ENCODE peak calls at places on chromosome 21, in six cellular contexts. Z, I, K, E, H and C are unnamed samples.

GRCh38 chr21:31326478-31327247 is 17.4 kb downstream of the TIAM1 start:
- DNase-seq in Z (no peak), I (no peak), K (no peak), E (no peak), H (no peak), C (peak; percentile 41)

GRCh38 chr21:34336756-34337391 is 26.9 kb upstream of the KCNE2 start:
- DNase-seq in Z (no peak), I (no peak), K (peak; percentile 40), E (no peak), H (no peak), C (no peak)

GRCh38 chr21:14318598-14318997 is 64.3 kb downstream of the HSPA13 start:
- DNase-seq in Z (no peak), I (no peak), K (no peak), E (no peak), H (no peak), C (no peak)

GRCh38 chr21:38126677-38127271 is 130.0 kb upstream of the KCNJ15 start:
- DNase-seq in Z (peak; percentile 78), I (peak; percentile 1), K (no peak), E (no peak), H (peak; percentile 61), C (peak; percentile 17)

GRCh38 chr21:34914239-34914638 is 134.9 kb downstream of the RUNX1 start:
- DNase-seq in Z (no peak), I (no peak), K (no peak), E (no peak), H (no peak), C (no peak)

GRCh38 chr21:15057290-15057689 is 7.5 kb downstream of the NRIP1 start:
- DNase-seq in Z (no peak), I (no peak), K (no peak), E (no peak), H (no peak), C (no peak)

GRCh38 chr21:29313662-29314408 is 15.1 kb downstream of the BACH1 start:
- DNase-seq in Z (no peak), I (no peak), K (no peak), E (no peak), H (no peak), C (no peak)

GRCh38 chr21:36725793-36726386 is 27.0 kb downstream of the SIM2 start:
- DNase-seq in Z (peak; percentile 44), I (no peak), K (no peak), E (no peak), H (no peak), C (no peak)

GRCh38 chr21:14259669-14260458 is 43.9 kb downstream of the RBM11 start:
- DNase-seq in Z (no peak), I (peak; percentile 10), K (no peak), E (no peak), H (no peak), C (no peak)

GRCh38 chr21:45558044-45558721 is 15.9 kb upstream of the SLC19A1 start:
- DNase-seq in Z (peak; percentile 78), I (no peak), K (no peak), E (no peak), H (no peak), C (no peak)

GRCh38 chr21:45339430-45340405 is 52.0 kb upstream of the POFUT2 start:
- DNase-seq in Z (peak; percentile 17), I (no peak), K (no peak), E (no peak), H (no peak), C (no peak)

GRCh38 chr21:43361493-43362296 is 65.2 kb downstream of the SIK1 start:
- DNase-seq in Z (peak; percentile 87), I (no peak), K (no peak), E (no peak), H (peak; percentile 47), C (no peak)
- TF ChIP-seq POLR2A in Z (no peak), I (no peak), K (no peak), E (peak; percentile 22), H (no peak), C (no peak)

DNA sequence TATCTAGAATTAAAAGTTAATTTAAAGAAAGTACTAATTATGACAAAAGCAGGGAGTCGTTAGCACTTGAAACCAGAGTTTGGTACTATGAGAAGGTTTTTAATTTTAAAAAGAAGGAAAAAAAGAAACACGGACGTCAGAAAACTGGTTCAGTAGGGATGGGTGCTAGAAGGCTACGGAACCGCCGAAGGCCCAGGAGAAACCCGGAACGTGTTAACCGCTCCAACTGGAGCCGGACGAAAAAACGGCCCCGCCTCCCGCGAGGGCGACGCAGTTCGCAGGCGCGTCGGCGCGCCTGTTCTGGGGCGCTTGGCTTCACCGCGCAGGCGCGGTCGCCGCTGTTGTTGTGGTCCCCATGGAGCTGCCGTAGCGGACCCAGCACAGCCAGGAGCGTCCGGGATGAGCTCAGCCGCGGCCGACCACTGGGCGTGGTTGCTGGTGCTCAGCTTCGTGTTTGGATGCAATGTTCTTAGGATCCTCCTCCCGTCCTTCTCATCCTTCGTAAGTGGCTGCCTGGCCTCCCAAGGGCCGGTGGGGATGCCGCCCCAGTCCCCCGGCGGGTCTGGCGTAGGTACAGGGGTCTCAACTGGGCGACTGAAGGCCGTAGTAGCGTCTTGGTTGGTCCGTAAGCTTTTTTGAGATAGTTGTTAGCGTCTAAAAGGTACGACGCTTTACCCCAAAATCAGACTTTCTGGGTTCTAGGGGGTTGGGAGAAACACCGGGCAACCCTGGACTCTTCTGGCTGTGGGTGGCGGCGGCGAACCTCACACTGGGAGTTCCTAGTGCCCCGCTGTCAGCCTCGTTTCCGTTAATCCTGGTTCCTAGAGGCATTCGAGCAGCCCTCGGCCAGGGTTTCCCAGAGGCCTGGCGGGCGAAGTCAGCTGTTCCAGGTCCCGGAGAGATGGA is 31.4 kb upstream of the HMGN1 start:
- DNase-seq in Z (peak; percentile 98), I (peak; percentile 81), K (peak; percentile 97), E (peak; percentile 39), H (peak; percentile 86), C (peak; percentile 88)
- TF ChIP-seq POLR2A in Z (peak; percentile 78), I (peak; percentile 62), K (peak; percentile 93), E (peak; percentile 79), H (peak; percentile 86), C (peak; percentile 46)

GRCh38 chr21:42317826-42318746 is 2.9 kb upstream of the TFF3 start:
- DNase-seq in Z (peak; percentile 71), I (no peak), K (no peak), E (no peak), H (no peak), C (no peak)

GRCh38 chr21:42317341-42317741 is 2.1 kb upstream of the TFF3 start:
- DNase-seq in Z (no peak), I (no peak), K (no peak), E (no peak), H (no peak), C (no peak)

GRCh38 chr21:42315296-42315891 is at the start of gene TFF3:
- DNase-seq in Z (peak; percentile 79), I (no peak), K (no peak), E (no peak), H (no peak), C (no peak)

GRCh38 chr21:42314616-42315295 is 453 bp downstream of the TFF3 start:
- DNase-seq in Z (no peak), I (no peak), K (no peak), E (no peak), H (no peak), C (no peak)

GRCh38 chr21:42316891-42317290 is 1.7 kb upstream of the TFF3 start:
- DNase-seq in Z (peak; percentile 68), I (no peak), K (no peak), E (no peak), H (no peak), C (no peak)
- TF ChIP-seq POLR2A in Z (no peak), I (no peak), K (no peak), E (no peak), H (no peak), C (no peak)

GRCh38 chr21:26834181-26834945 is 10.8 kb downstream of the ADAMTS1 start:
- DNase-seq in Z (no peak), I (no peak), K (no peak), E (no peak), H (no peak), C (no peak)
- TF ChIP-seq POLR2A in Z (no peak), I (no peak), K (no peak), E (no peak), H (no peak), C (no peak)